ENCODE peak calls at places on chromosome 2, in eight cellular contexts. One of them, this sample, is unnamed.

GRCh38 chr2:113858764-113859163 is 31.1 kb upstream of the ACTR3 start:
- DNase-seq in right atrium auricular region: no peak
- DNase-seq in pancreas: no peak
- DNase-seq in cardiac muscle cell: peak
- DNase-seq in natural killer cell: no peak
- DNase-seq in NCI-H1092 treated with DMSO at 0.1 percent for 48 hours: no peak
- DNase-seq in psoas muscle: no peak
- DNase-seq in dermis microvascular lymphatic vessel endothelial cell: no peak
- DNase-seq in this sample: no peak

GRCh38 chr2:100882645-100883613 is 63.0 kb downstream of the NPAS2 start:
- DNase-seq in natural killer cell: no peak
- DNase-seq in NCI-H1092 treated with DMSO at 0.1 percent for 48 hours: no peak
- DNase-seq in cardiac muscle cell: no peak
- DNase-seq in right atrium auricular region: no peak
- DNase-seq in dermis microvascular lymphatic vessel endothelial cell: no peak
- DNase-seq in pancreas: peak
- DNase-seq in psoas muscle: no peak
- DNase-seq in this sample: peak

GRCh38 chr2:237431856-237432255 is 17.9 kb upstream of the COL6A3 start:
- DNase-seq in NCI-H1092 treated with DMSO at 0.1 percent for 48 hours: no peak
- DNase-seq in right atrium auricular region: no peak
- DNase-seq in pancreas: no peak
- DNase-seq in psoas muscle: no peak
- DNase-seq in cardiac muscle cell: no peak
- DNase-seq in dermis microvascular lymphatic vessel endothelial cell: no peak
- DNase-seq in natural killer cell: no peak
- DNase-seq in this sample: no peak

GRCh38 chr2:220057922-220058321 is 430.5 kb downstream of the SLC4A3 start:
- DNase-seq in right atrium auricular region: no peak
- DNase-seq in dermis microvascular lymphatic vessel endothelial cell: no peak
- DNase-seq in NCI-H1092 treated with DMSO at 0.1 percent for 48 hours: no peak
- DNase-seq in natural killer cell: no peak
- DNase-seq in psoas muscle: no peak
- DNase-seq in pancreas: no peak
- DNase-seq in cardiac muscle cell: no peak
- DNase-seq in this sample: peak

GRCh38 chr2:10557506-10558265 is 109.6 kb upstream of the ODC1 start:
- DNase-seq in psoas muscle: no peak
- DNase-seq in pancreas: no peak
- DNase-seq in right atrium auricular region: no peak
- DNase-seq in NCI-H1092 treated with DMSO at 0.1 percent for 48 hours: no peak
- DNase-seq in natural killer cell: no peak
- DNase-seq in cardiac muscle cell: no peak
- DNase-seq in dermis microvascular lymphatic vessel endothelial cell: no peak
- DNase-seq in this sample: no peak

GRCh38 chr2:145431181-145431951 is 911.4 kb upstream of the ZEB2 start:
- DNase-seq in right atrium auricular region: no peak
- DNase-seq in pancreas: peak
- DNase-seq in dermis microvascular lymphatic vessel endothelial cell: no peak
- DNase-seq in psoas muscle: no peak
- DNase-seq in natural killer cell: no peak
- DNase-seq in cardiac muscle cell: peak
- DNase-seq in NCI-H1092 treated with DMSO at 0.1 percent for 48 hours: peak
- DNase-seq in this sample: no peak

GRCh38 chr2:213766465-213766891 is 482.2 kb downstream of the SPAG16 start:
- DNase-seq in dermis microvascular lymphatic vessel endothelial cell: no peak
- DNase-seq in right atrium auricular region: no peak
- DNase-seq in natural killer cell: no peak
- DNase-seq in pancreas: no peak
- DNase-seq in cardiac muscle cell: no peak
- DNase-seq in NCI-H1092 treated with DMSO at 0.1 percent for 48 hours: no peak
- DNase-seq in psoas muscle: no peak
- DNase-seq in this sample: no peak

GRCh38 chr2:129277188-129277587 is 702.3 kb upstream of the RAB6C start:
- DNase-seq in pancreas: no peak
- DNase-seq in natural killer cell: no peak
- DNase-seq in cardiac muscle cell: no peak
- DNase-seq in dermis microvascular lymphatic vessel endothelial cell: no peak
- DNase-seq in NCI-H1092 treated with DMSO at 0.1 percent for 48 hours: no peak
- DNase-seq in psoas muscle: no peak
- DNase-seq in right atrium auricular region: no peak
- DNase-seq in this sample: no peak

GRCh38 chr2:196475621-196476020 is 163.9 kb upstream of the CCDC150 start:
- DNase-seq in natural killer cell: no peak
- DNase-seq in cardiac muscle cell: no peak
- DNase-seq in pancreas: no peak
- DNase-seq in psoas muscle: no peak
- DNase-seq in dermis microvascular lymphatic vessel endothelial cell: no peak
- DNase-seq in right atrium auricular region: no peak
- DNase-seq in NCI-H1092 treated with DMSO at 0.1 percent for 48 hours: no peak
- DNase-seq in this sample: no peak

GRCh38 chr2:165440367-165440766 is 29.1 kb upstream of the CSRNP3 start:
- DNase-seq in NCI-H1092 treated with DMSO at 0.1 percent for 48 hours: no peak
- DNase-seq in cardiac muscle cell: peak
- DNase-seq in right atrium auricular region: no peak
- DNase-seq in dermis microvascular lymphatic vessel endothelial cell: peak
- DNase-seq in pancreas: no peak
- DNase-seq in psoas muscle: no peak
- DNase-seq in natural killer cell: no peak
- DNase-seq in this sample: no peak

GRCh38 chr2:210722092-210722491 is 165.7 kb downstream of the CPS1 start:
- DNase-seq in dermis microvascular lymphatic vessel endothelial cell: no peak
- DNase-seq in natural killer cell: no peak
- DNase-seq in pancreas: no peak
- DNase-seq in NCI-H1092 treated with DMSO at 0.1 percent for 48 hours: no peak
- DNase-seq in right atrium auricular region: no peak
- DNase-seq in psoas muscle: no peak
- DNase-seq in cardiac muscle cell: no peak
- DNase-seq in this sample: no peak

GRCh38 chr2:714005-714741 is 37.0 kb upstream of the TMEM18 start:
- DNase-seq in NCI-H1092 treated with DMSO at 0.1 percent for 48 hours: peak
- DNase-seq in right atrium auricular region: no peak
- DNase-seq in pancreas: peak
- DNase-seq in cardiac muscle cell: peak
- DNase-seq in natural killer cell: no peak
- DNase-seq in psoas muscle: no peak
- DNase-seq in dermis microvascular lymphatic vessel endothelial cell: peak
- DNase-seq in this sample: peak

GRCh38 chr2:57296795-57297517 is 749.6 kb upstream of the VRK2 start:
- DNase-seq in pancreas: no peak
- DNase-seq in psoas muscle: no peak
- DNase-seq in cardiac muscle cell: no peak
- DNase-seq in natural killer cell: no peak
- DNase-seq in right atrium auricular region: no peak
- DNase-seq in dermis microvascular lymphatic vessel endothelial cell: no peak
- DNase-seq in NCI-H1092 treated with DMSO at 0.1 percent for 48 hours: no peak
- DNase-seq in this sample: no peak

This sample was measured in thyroid gland.